ENCODE peak calls at places on chromosomes 3 and 15, in ten cellular contexts. S is SHP77 treated with DMSO at 0.1 percent for 48 hours; B is GM23248; H is fibroblast of mammary gland; K is activated T-helper 1 cell treated with anti-CD3 and anti-CD28 coated beads, Interleukin-2, amount 50 U/mL, for 16 hours; C is fibroblast of pulmonary artery; X is Daoy; Q is NCI-H2081; M is Right ventricle myocardium superior; V is IMR-90. J is an unnamed sample.

GRCh38 chr15:68700395-68701123 is 120.1 kb downstream of the ANP32A start:
- DNase-seq in S (peak), B (peak), H (peak), K (no peak), C (peak), X (peak), Q (peak), M (peak), V (peak), J (no peak)

GRCh38 chr3:120773932-120774331 is 31.4 kb downstream of the GTF2E1 start:
- DNase-seq in S (no peak), B (peak), H (peak), K (no peak), C (peak), X (peak), Q (no peak), M (no peak), V (peak), J (peak)

GRCh38 chr3:43389388-43390254 is 103.3 kb downstream of the SNRK start:
- DNase-seq in S (no peak), B (no peak), H (peak), K (peak), C (peak), X (peak), Q (no peak), M (peak), V (peak), J (no peak)

GRCh38 chr15:69394556-69395282 is 19.4 kb upstream of the KIF23 start:
- DNase-seq in S (peak), B (peak), H (peak), K (peak), C (peak), X (peak), Q (peak), M (peak), V (peak), J (peak)

GRCh38 chr3:120469440-120470415 is 18.9 kb upstream of the FSTL1 start:
- DNase-seq in S (no peak), B (peak), H (no peak), K (no peak), C (peak), X (peak), Q (no peak), M (peak), V (peak), J (no peak)

GRCh38 chr3:185807455-185808068 is 17.3 kb downstream of the IGF2BP2 start:
- DNase-seq in S (no peak), B (peak), H (peak), K (no peak), C (peak), X (peak), Q (no peak), M (no peak), V (peak), J (peak)

GRCh38 chr3:81352867-81353266 is 408.6 kb downstream of the GBE1 start:
- DNase-seq in S (peak), B (peak), H (peak), K (no peak), C (peak), X (no peak), Q (peak), M (no peak), V (peak), J (peak)

GRCh38 chr3:196688349-196688748 is 23.7 kb downstream of the CEP19 start:
- DNase-seq in S (no peak), B (peak), H (peak), K (no peak), C (peak), X (no peak), Q (peak), M (peak), V (peak), J (no peak)

GRCh38 chr3:98732239-98733054 is 30.7 kb upstream of the ST3GAL6 start:
- DNase-seq in S (peak), B (peak), H (no peak), K (no peak), C (peak), X (peak), Q (peak), M (peak), V (no peak), J (peak)

GRCh38 chr3:126267169-126267975 is 87.0 kb upstream of the ALDH1L1 start:
- DNase-seq in S (no peak), B (peak), H (peak), K (no peak), C (peak), X (peak), Q (no peak), M (peak), V (peak), J (peak)